ENCODE peak calls at places on chromosomes 2 and 18, in eight cellular contexts. T is fibroblast of the aortic adventitia; L is CD4-positive, CD25-positive, alpha-beta regulatory T cell; Q is neural progenitor cell; Y is pons; Z is CD4-positive, alpha-beta T cell; G is sigmoid colon; X is naive B cell. N is an unnamed sample.

GRCh38 chr2:237691200-237691907 is 64.0 kb downstream of the LRRFIP1 start:
- DNase-seq in Z (no peak), L (no peak), T (no peak), Y (no peak), X (no peak), Q (peak), G (no peak), N (no peak)

GRCh38 chr2:112803691-112804521 is 19.6 kb upstream of the IL1A start:
- DNase-seq in Y (no peak), T (peak), Z (no peak), L (no peak), X (no peak), G (no peak), Q (no peak), N (no peak)

GRCh38 chr18:34055227-34055626 is 169.5 kb downstream of the NOL4 start:
- DNase-seq in Y (no peak), X (no peak), G (no peak), Q (no peak), Z (no peak), L (no peak), T (no peak), N (no peak)

GRCh38 chr2:220499281-220499680 is 871.9 kb downstream of the SLC4A3 start:
- DNase-seq in T (peak), G (no peak), Y (peak), X (no peak), Q (peak), Z (no peak), L (no peak), N (no peak)

GRCh38 chr2:236745420-236746210 is 176.0 kb downstream of the ACKR3 start:
- DNase-seq in X (no peak), L (no peak), Q (peak), Y (no peak), Z (no peak), G (no peak), T (peak), N (no peak)

GRCh38 chr2:204738721-204739120 is 193.4 kb downstream of the PARD3B start:
- DNase-seq in G (no peak), Q (no peak), Y (no peak), L (no peak), Z (no peak), X (no peak), T (no peak), N (no peak)

GRCh38 chr2:122063716-122064115 is 308.3 kb downstream of the TSN start:
- DNase-seq in Y (no peak), Q (no peak), T (no peak), Z (no peak), L (no peak), X (no peak), G (no peak), N (no peak)

GRCh38 chr2:33033524-33034150 is 86.9 kb downstream of the LTBP1 start:
- DNase-seq in G (no peak), Y (peak), Q (peak), L (no peak), Z (no peak), X (no peak), T (peak), N (no peak)

GRCh38 chr2:54081574-54081973 is 33.8 kb upstream of the ACYP2 start:
- DNase-seq in Y (no peak), Z (no peak), T (no peak), L (peak), X (no peak), G (no peak), Q (no peak), N (no peak)

GRCh38 chr2:10814571-10815331 is 2.2 kb upstream of the PDIA6 start:
- DNase-seq in T (no peak), Q (peak), Y (no peak), G (peak), Z (no peak), L (no peak), X (no peak), N (no peak)

GRCh38 chr2:203858176-203858575 is 9.4 kb upstream of the CTLA4 start:
- DNase-seq in G (no peak), X (no peak), T (no peak), Q (no peak), Y (no peak), Z (peak), L (no peak), N (no peak)

GRCh38 chr2:218020281-218020680 is 17.5 kb upstream of the TNS1 start:
- DNase-seq in X (no peak), L (no peak), G (peak), Q (no peak), Z (no peak), Y (no peak), T (no peak), N (no peak)

GRCh38 chr18:47632970-47633635 is 297.4 kb downstream of the SMAD2 start:
- DNase-seq in T (no peak), L (no peak), Z (no peak), Q (no peak), X (no peak), G (no peak), Y (no peak), N (no peak)

GRCh38 chr2:143939976-143940375 is 579.9 kb downstream of the ZEB2 start:
- DNase-seq in T (peak), G (no peak), Y (no peak), X (no peak), Q (peak), Z (no peak), L (no peak), N (no peak)

GRCh38 chr2:121099329-121100318 is 185.4 kb downstream of the TFCP2L1 start:
- DNase-seq in Z (no peak), Y (peak), X (no peak), G (peak), T (no peak), L (no peak), Q (peak), N (no peak)

GRCh38 chr2:10283106-10284062 is 19.3 kb upstream of the HPCAL1 start:
- DNase-seq in Y (peak), Z (no peak), L (no peak), Q (peak), T (peak), X (no peak), G (peak), N (peak)

GRCh38 chr18:72878143-72878542 is 10.4 kb upstream of the NETO1 start:
- DNase-seq in Z (no peak), T (no peak), L (no peak), Y (no peak), G (no peak), Q (no peak), X (no peak), N (no peak)

GRCh38 chr2:238259085-238260020 is 19.5 kb upstream of the HES6 start:
- DNase-seq in G (no peak), T (no peak), Y (no peak), X (no peak), Q (no peak), L (no peak), Z (no peak), N (no peak)

GRCh38 chr18:29313312-29313711 is 1136.4 kb upstream of the CDH2 start:
- DNase-seq in L (no peak), Q (no peak), X (no peak), T (no peak), Y (no peak), Z (no peak), G (no peak), N (no peak)

GRCh38 chr2:212135739-212136138 is 402.9 kb downstream of the ERBB4 start:
- DNase-seq in G (no peak), Q (no peak), Z (no peak), X (no peak), T (peak), Y (peak), L (no peak), N (no peak)

GRCh38 chr2:217512259-217512658 is 490.5 kb downstream of the TNS1 start:
- DNase-seq in X (no peak), L (no peak), Z (no peak), T (no peak), Y (no peak), G (no peak), Q (no peak), N (no peak)

GRCh38 chr2:3277748-3278520 is 99.7 kb downstream of the EIPR1 start:
- DNase-seq in T (no peak), G (peak), Q (no peak), Z (no peak), Y (no peak), L (no peak), X (no peak), N (no peak)

GRCh38 chr2:241863021-241863954 is 4.6 kb upstream of the PDCD1 start:
- DNase-seq in Z (no peak), Q (no peak), X (no peak), Y (no peak), L (no peak), T (no peak), G (peak), N (peak)